ENCODE peak calls at places on chromosomes 2 and 18, in five cellular contexts. One of them, this sample, is unnamed.

GRCh38 chr2:45259144-45259543 is 249.9 kb upstream of the SIX2 start:
- DNase-seq in transverse colon: no peak
- DNase-seq in HTR-8/SVneo: no peak
- DNase-seq in HFFc6: no peak
- DNase-seq in stimulated activated CD4-positive, alpha-beta T cell treated with anti-CD3 and anti-CD28 coated beads, Interleukin-15, amount 100 ng/mL, for 48 hours: no peak
- DNase-seq in this sample: no peak

GRCh38 chr2:98134601-98135000 is 47.6 kb downstream of the VWA3B start:
- DNase-seq in transverse colon: no peak
- DNase-seq in HTR-8/SVneo: no peak
- DNase-seq in HFFc6: no peak
- DNase-seq in stimulated activated CD4-positive, alpha-beta T cell treated with anti-CD3 and anti-CD28 coated beads, Interleukin-15, amount 100 ng/mL, for 48 hours: no peak
- DNase-seq in this sample: no peak

GRCh38 chr18:74520096-74520833 is 14.0 kb upstream of the CNDP1 start:
- DNase-seq in transverse colon: no peak
- DNase-seq in HTR-8/SVneo: no peak
- DNase-seq in HFFc6: no peak
- DNase-seq in stimulated activated CD4-positive, alpha-beta T cell treated with anti-CD3 and anti-CD28 coated beads, Interleukin-15, amount 100 ng/mL, for 48 hours: no peak
- DNase-seq in this sample: no peak

GRCh38 chr2:211455225-211455841 is 898.9 kb downstream of the CPS1 start:
- DNase-seq in transverse colon: peak
- DNase-seq in HTR-8/SVneo: peak
- DNase-seq in HFFc6: peak
- DNase-seq in stimulated activated CD4-positive, alpha-beta T cell treated with anti-CD3 and anti-CD28 coated beads, Interleukin-15, amount 100 ng/mL, for 48 hours: no peak
- DNase-seq in this sample: no peak

GRCh38 chr2:170930132-170931109 is 1.4 kb downstream of the GORASP2 start:
- DNase-seq in transverse colon: peak
- DNase-seq in HTR-8/SVneo: peak
- DNase-seq in HFFc6: peak
- DNase-seq in stimulated activated CD4-positive, alpha-beta T cell treated with anti-CD3 and anti-CD28 coated beads, Interleukin-15, amount 100 ng/mL, for 48 hours: peak
- DNase-seq in this sample: peak

GRCh38 chr2:96533292-96534073 is 3.1 kb upstream of the ARID5A start:
- DNase-seq in transverse colon: peak
- DNase-seq in HTR-8/SVneo: no peak
- DNase-seq in HFFc6: peak
- DNase-seq in stimulated activated CD4-positive, alpha-beta T cell treated with anti-CD3 and anti-CD28 coated beads, Interleukin-15, amount 100 ng/mL, for 48 hours: no peak
- DNase-seq in this sample: peak

GRCh38 chr2:221506469-221506868 is 65.6 kb downstream of the EPHA4 start:
- DNase-seq in transverse colon: no peak
- DNase-seq in HTR-8/SVneo: no peak
- DNase-seq in HFFc6: no peak
- DNase-seq in stimulated activated CD4-positive, alpha-beta T cell treated with anti-CD3 and anti-CD28 coated beads, Interleukin-15, amount 100 ng/mL, for 48 hours: no peak
- DNase-seq in this sample: no peak

GRCh38 chr2:15158117-15158516 is 403.0 kb downstream of the NBAS start:
- DNase-seq in transverse colon: no peak
- DNase-seq in HTR-8/SVneo: no peak
- DNase-seq in HFFc6: no peak
- DNase-seq in stimulated activated CD4-positive, alpha-beta T cell treated with anti-CD3 and anti-CD28 coated beads, Interleukin-15, amount 100 ng/mL, for 48 hours: no peak
- DNase-seq in this sample: no peak

GRCh38 chr18:75502286-75502685 is 74.8 kb upstream of the SMIM21 start:
- DNase-seq in transverse colon: no peak
- DNase-seq in HTR-8/SVneo: no peak
- DNase-seq in HFFc6: no peak
- DNase-seq in stimulated activated CD4-positive, alpha-beta T cell treated with anti-CD3 and anti-CD28 coated beads, Interleukin-15, amount 100 ng/mL, for 48 hours: no peak
- DNase-seq in this sample: no peak

GRCh38 chr2:165002638-165003037 is 47.3 kb upstream of the SLC38A11 start:
- DNase-seq in transverse colon: no peak
- DNase-seq in HTR-8/SVneo: no peak
- DNase-seq in HFFc6: no peak
- DNase-seq in stimulated activated CD4-positive, alpha-beta T cell treated with anti-CD3 and anti-CD28 coated beads, Interleukin-15, amount 100 ng/mL, for 48 hours: no peak
- DNase-seq in this sample: no peak

GRCh38 chr18:39460136-39460535 is 1894.5 kb upstream of the CELF4 start:
- DNase-seq in transverse colon: no peak
- DNase-seq in HTR-8/SVneo: no peak
- DNase-seq in HFFc6: no peak
- DNase-seq in stimulated activated CD4-positive, alpha-beta T cell treated with anti-CD3 and anti-CD28 coated beads, Interleukin-15, amount 100 ng/mL, for 48 hours: no peak
- DNase-seq in this sample: no peak

GRCh38 chr2:1873343-1873742 is 129.0 kb upstream of the PXDN start:
- DNase-seq in transverse colon: no peak
- DNase-seq in HTR-8/SVneo: no peak
- DNase-seq in HFFc6: no peak
- DNase-seq in stimulated activated CD4-positive, alpha-beta T cell treated with anti-CD3 and anti-CD28 coated beads, Interleukin-15, amount 100 ng/mL, for 48 hours: no peak
- DNase-seq in this sample: no peak

GRCh38 chr2:129376404-129377077 is 602.9 kb upstream of the RAB6C start:
- DNase-seq in transverse colon: no peak
- DNase-seq in HTR-8/SVneo: no peak
- DNase-seq in HFFc6: no peak
- DNase-seq in stimulated activated CD4-positive, alpha-beta T cell treated with anti-CD3 and anti-CD28 coated beads, Interleukin-15, amount 100 ng/mL, for 48 hours: no peak
- DNase-seq in this sample: no peak

GRCh38 chr18:35029103-35029502 is 12.1 kb upstream of the MAPRE2 start:
- DNase-seq in transverse colon: no peak
- DNase-seq in HTR-8/SVneo: no peak
- DNase-seq in HFFc6: peak
- DNase-seq in stimulated activated CD4-positive, alpha-beta T cell treated with anti-CD3 and anti-CD28 coated beads, Interleukin-15, amount 100 ng/mL, for 48 hours: no peak
- DNase-seq in this sample: peak

GRCh38 chr2:165328272-165328671 is 89.1 kb downstream of the SCN2A start:
- DNase-seq in transverse colon: no peak
- DNase-seq in HTR-8/SVneo: no peak
- DNase-seq in HFFc6: no peak
- DNase-seq in stimulated activated CD4-positive, alpha-beta T cell treated with anti-CD3 and anti-CD28 coated beads, Interleukin-15, amount 100 ng/mL, for 48 hours: no peak
- DNase-seq in this sample: no peak

GRCh38 chr18:10226971-10227370 is 227.5 kb upstream of the APCDD1 start:
- DNase-seq in transverse colon: no peak
- DNase-seq in HTR-8/SVneo: no peak
- DNase-seq in HFFc6: no peak
- DNase-seq in stimulated activated CD4-positive, alpha-beta T cell treated with anti-CD3 and anti-CD28 coated beads, Interleukin-15, amount 100 ng/mL, for 48 hours: no peak
- DNase-seq in this sample: no peak

GRCh38 chr2:73404409-73404808 is 18.8 kb downstream of the ALMS1 start:
- DNase-seq in transverse colon: no peak
- DNase-seq in HTR-8/SVneo: no peak
- DNase-seq in HFFc6: no peak
- DNase-seq in stimulated activated CD4-positive, alpha-beta T cell treated with anti-CD3 and anti-CD28 coated beads, Interleukin-15, amount 100 ng/mL, for 48 hours: no peak
- DNase-seq in this sample: no peak

GRCh38 chr2:189129971-189130370 is 49.6 kb downstream of the COL5A2 start:
- DNase-seq in transverse colon: no peak
- DNase-seq in HTR-8/SVneo: peak
- DNase-seq in HFFc6: peak
- DNase-seq in stimulated activated CD4-positive, alpha-beta T cell treated with anti-CD3 and anti-CD28 coated beads, Interleukin-15, amount 100 ng/mL, for 48 hours: no peak
- DNase-seq in this sample: no peak

GRCh38 chr2:205590759-205591158 is 91.5 kb upstream of the NRP2 start:
- DNase-seq in transverse colon: no peak
- DNase-seq in HTR-8/SVneo: no peak
- DNase-seq in HFFc6: peak
- DNase-seq in stimulated activated CD4-positive, alpha-beta T cell treated with anti-CD3 and anti-CD28 coated beads, Interleukin-15, amount 100 ng/mL, for 48 hours: no peak
- DNase-seq in this sample: no peak

GRCh38 chr18:30094556-30094955 is 948.0 kb downstream of the DSC3 start:
- DNase-seq in transverse colon: no peak
- DNase-seq in HTR-8/SVneo: peak
- DNase-seq in HFFc6: peak
- DNase-seq in stimulated activated CD4-positive, alpha-beta T cell treated with anti-CD3 and anti-CD28 coated beads, Interleukin-15, amount 100 ng/mL, for 48 hours: no peak
- DNase-seq in this sample: no peak

This sample was measured in left cardiac atrium.